ENCODE peak calls at places on chromosomes 3 and 15, in nine cellular contexts. One of them, this sample, is unnamed.
A peak's percentile ranks its signal among the peaks of the same experiment; 100 is the strongest.

GRCh38 chr3:77467702-77468407 is 428.0 kb downstream of the ROBO2 start:
- DNase-seq in HL-60: no peak
- DNase-seq in breast epithelium: no peak
- DNase-seq in K562: no peak
- DNase-seq in transverse colon: no peak
- DNase-seq in HepG2: no peak
- DNase-seq in spleen: no peak
- DNase-seq in H1: no peak
- DNase-seq in Panc1: no peak
- DNase-seq in this sample: no peak

GRCh38 chr3:129616291-129616690 is 9.8 kb upstream of the PLXND1 start:
- DNase-seq in Panc1: no peak
- DNase-seq in H1: no peak
- DNase-seq in HL-60: no peak
- DNase-seq in spleen: peak; percentile 70
- DNase-seq in HepG2: no peak
- DNase-seq in transverse colon: no peak
- DNase-seq in breast epithelium: no peak
- DNase-seq in K562: no peak
- DNase-seq in this sample: no peak

GRCh38 chr3:161372321-161373260 is 1.3 kb upstream of the SPTSSB start:
- DNase-seq in Panc1: no peak
- DNase-seq in HepG2: no peak
- DNase-seq in HL-60: no peak
- DNase-seq in spleen: peak; percentile 68
- DNase-seq in H1: no peak
- DNase-seq in breast epithelium: no peak
- DNase-seq in K562: no peak
- DNase-seq in transverse colon: no peak
- DNase-seq in this sample: no peak

GRCh38 chr15:85702321-85703230 is 92.1 kb downstream of the KLHL25 start:
- DNase-seq in transverse colon: no peak
- DNase-seq in Panc1: no peak
- DNase-seq in H1: no peak
- DNase-seq in K562: no peak
- DNase-seq in HL-60: peak; percentile 57
- DNase-seq in breast epithelium: no peak
- DNase-seq in HepG2: no peak
- DNase-seq in spleen: no peak
- DNase-seq in this sample: no peak

GRCh38 chr3:9226326-9226725 is 23.1 kb downstream of the SRGAP3 start:
- DNase-seq in HepG2: no peak
- DNase-seq in breast epithelium: no peak
- DNase-seq in Panc1: no peak
- DNase-seq in H1: no peak
- DNase-seq in transverse colon: no peak
- DNase-seq in HL-60: no peak
- DNase-seq in spleen: no peak
- DNase-seq in K562: no peak
- DNase-seq in this sample: no peak

GRCh38 chr3:37531071-37531720 is 330.5 kb upstream of the CTDSPL start:
- DNase-seq in K562: no peak
- DNase-seq in HL-60: no peak
- DNase-seq in H1: no peak
- DNase-seq in spleen: peak; percentile 84
- DNase-seq in HepG2: no peak
- DNase-seq in Panc1: no peak
- DNase-seq in transverse colon: no peak
- DNase-seq in breast epithelium: no peak
- DNase-seq in this sample: no peak

GRCh38 chr3:190853464-190853863 is 9.0 kb downstream of the GMNC start:
- DNase-seq in H1: no peak
- DNase-seq in breast epithelium: no peak
- DNase-seq in HL-60: peak; percentile 42
- DNase-seq in transverse colon: no peak
- DNase-seq in K562: no peak
- DNase-seq in Panc1: no peak
- DNase-seq in spleen: no peak
- DNase-seq in HepG2: no peak
- DNase-seq in this sample: no peak

GRCh38 chr3:115779011-115779410 is 155.7 kb downstream of the GAP43 start:
- DNase-seq in HepG2: no peak
- DNase-seq in breast epithelium: no peak
- DNase-seq in K562: no peak
- DNase-seq in HL-60: no peak
- DNase-seq in Panc1: no peak
- DNase-seq in H1: no peak
- DNase-seq in spleen: no peak
- DNase-seq in transverse colon: no peak
- DNase-seq in this sample: no peak

GRCh38 chr3:72334681-72335457 is 513.4 kb downstream of the SHQ1 start:
- DNase-seq in spleen: peak; percentile 64
- DNase-seq in Panc1: no peak
- DNase-seq in HL-60: no peak
- DNase-seq in transverse colon: no peak
- DNase-seq in breast epithelium: no peak
- DNase-seq in H1: no peak
- DNase-seq in K562: no peak
- DNase-seq in HepG2: no peak
- DNase-seq in this sample: no peak

GRCh38 chr15:97858278-97858677 is 102.2 kb upstream of the ARRDC4 start:
- DNase-seq in HL-60: no peak
- DNase-seq in transverse colon: no peak
- DNase-seq in K562: no peak
- DNase-seq in spleen: no peak
- DNase-seq in HepG2: no peak
- DNase-seq in Panc1: no peak
- DNase-seq in H1: no peak
- DNase-seq in breast epithelium: no peak
- DNase-seq in this sample: no peak

GRCh38 chr3:123582315-123582714 is 2.5 kb downstream of the HACD2 start:
- DNase-seq in HL-60: no peak
- DNase-seq in spleen: no peak
- DNase-seq in transverse colon: peak; percentile 29
- DNase-seq in HepG2: no peak
- DNase-seq in breast epithelium: no peak
- DNase-seq in K562: no peak
- DNase-seq in Panc1: no peak
- DNase-seq in H1: no peak
- DNase-seq in this sample: no peak
- TF ChIP-seq POLR2AphosphoS5 in HL-60: no peak
- TF ChIP-seq POLR2AphosphoS5 in spleen: no peak
- TF ChIP-seq POLR2AphosphoS5 in transverse colon: peak; percentile 22
- TF ChIP-seq POLR2AphosphoS5 in HepG2: no peak
- TF ChIP-seq POLR2AphosphoS5 in breast epithelium: no peak
- TF ChIP-seq POLR2AphosphoS5 in K562: no peak
- TF ChIP-seq POLR2AphosphoS5 in Panc1: no peak
- TF ChIP-seq POLR2AphosphoS5 in H1: no peak
- TF ChIP-seq POLR2AphosphoS5 in this sample: no peak

DNA sequence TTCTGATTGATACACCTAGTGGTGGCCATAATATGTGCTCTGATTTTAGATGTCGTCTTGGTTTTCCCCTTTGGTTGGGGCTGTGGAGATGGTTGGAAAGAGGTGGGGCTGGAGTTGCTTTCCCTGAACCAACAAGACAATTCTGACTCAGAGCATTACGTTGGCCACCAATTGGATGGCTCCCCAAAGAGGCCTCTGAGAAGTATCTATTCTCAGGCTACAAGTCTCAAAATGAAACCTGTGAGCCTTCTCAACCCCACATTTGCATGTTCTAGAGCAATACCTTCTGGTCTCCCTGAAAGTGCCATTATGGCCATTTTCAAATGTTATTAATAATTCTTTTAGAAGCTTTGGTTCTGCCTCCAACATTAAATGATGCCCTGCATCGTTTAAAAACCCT is 188.4 kb upstream of the WNT5A start:
- DNase-seq in breast epithelium: no peak
- DNase-seq in HepG2: no peak
- DNase-seq in Panc1: no peak
- DNase-seq in spleen: no peak
- DNase-seq in H1: no peak
- DNase-seq in transverse colon: no peak
- DNase-seq in K562: no peak
- DNase-seq in HL-60: no peak
- DNase-seq in this sample: no peak
- TF ChIP-seq CTCF in breast epithelium: no peak
- TF ChIP-seq CTCF in HepG2: no peak
- TF ChIP-seq CTCF in Panc1: no peak
- TF ChIP-seq CTCF in spleen: no peak
- TF ChIP-seq CTCF in H1: no peak
- TF ChIP-seq CTCF in transverse colon: no peak
- TF ChIP-seq CTCF in K562: no peak
- TF ChIP-seq CTCF in HL-60: no peak
- TF ChIP-seq CTCF in this sample: no peak

GRCh38 chr15:92029767-92030166 is 176.3 kb downstream of the SLCO3A1 start:
- DNase-seq in spleen: no peak
- DNase-seq in K562: no peak
- DNase-seq in transverse colon: no peak
- DNase-seq in Panc1: no peak
- DNase-seq in H1: no peak
- DNase-seq in HL-60: no peak
- DNase-seq in breast epithelium: no peak
- DNase-seq in HepG2: no peak
- DNase-seq in this sample: no peak

GRCh38 chr15:92033723-92034122 is 180.2 kb downstream of the SLCO3A1 start:
- DNase-seq in K562: no peak
- DNase-seq in breast epithelium: no peak
- DNase-seq in HepG2: no peak
- DNase-seq in Panc1: no peak
- DNase-seq in HL-60: no peak
- DNase-seq in H1: no peak
- DNase-seq in transverse colon: no peak
- DNase-seq in spleen: no peak
- DNase-seq in this sample: no peak

GRCh38 chr15:92025717-92026270 is 172.3 kb downstream of the SLCO3A1 start:
- DNase-seq in spleen: no peak
- DNase-seq in Panc1: no peak
- DNase-seq in K562: no peak
- DNase-seq in H1: no peak
- DNase-seq in transverse colon: no peak
- DNase-seq in HL-60: no peak
- DNase-seq in breast epithelium: no peak
- DNase-seq in HepG2: no peak
- DNase-seq in this sample: no peak

GRCh38 chr15:92033319-92033718 is 179.8 kb downstream of the SLCO3A1 start:
- DNase-seq in spleen: no peak
- DNase-seq in transverse colon: no peak
- DNase-seq in breast epithelium: no peak
- DNase-seq in Panc1: no peak
- DNase-seq in HL-60: no peak
- DNase-seq in H1: no peak
- DNase-seq in K562: no peak
- DNase-seq in HepG2: no peak
- DNase-seq in this sample: no peak

DNA sequence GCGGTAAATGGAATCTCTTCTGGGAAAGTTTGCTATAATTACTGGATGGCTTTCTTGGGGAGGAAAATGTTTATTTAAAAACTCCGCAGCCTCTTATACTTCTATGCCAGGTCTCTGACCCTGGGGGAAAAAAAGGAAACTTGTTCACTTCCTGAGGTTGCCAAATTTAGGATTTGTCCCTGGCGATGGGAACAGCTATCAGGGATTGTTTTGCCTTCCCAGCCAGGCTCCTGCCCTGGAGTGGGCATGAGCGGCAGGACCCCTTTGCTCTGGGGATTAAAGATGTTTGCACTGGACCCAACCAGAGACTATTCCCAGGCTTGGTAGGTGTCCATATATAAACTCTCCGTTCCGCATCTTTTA is 175.6 kb downstream of the SLCO3A1 start:
- DNase-seq in HepG2: no peak
- DNase-seq in K562: no peak
- DNase-seq in H1: no peak
- DNase-seq in transverse colon: no peak
- DNase-seq in spleen: no peak
- DNase-seq in Panc1: no peak
- DNase-seq in HL-60: no peak
- DNase-seq in breast epithelium: no peak
- DNase-seq in this sample: no peak
- TF ChIP-seq POLR2AphosphoS5 in HepG2: no peak
- TF ChIP-seq POLR2AphosphoS5 in K562: no peak
- TF ChIP-seq POLR2AphosphoS5 in H1: no peak
- TF ChIP-seq POLR2AphosphoS5 in transverse colon: no peak
- TF ChIP-seq POLR2AphosphoS5 in spleen: no peak
- TF ChIP-seq POLR2AphosphoS5 in Panc1: no peak
- TF ChIP-seq POLR2AphosphoS5 in HL-60: no peak
- TF ChIP-seq POLR2AphosphoS5 in breast epithelium: no peak
- TF ChIP-seq POLR2AphosphoS5 in this sample: no peak

GRCh38 chr3:143328459-143328858 is 208.9 kb downstream of the CHST2 start:
- DNase-seq in spleen: no peak
- DNase-seq in HL-60: no peak
- DNase-seq in H1: no peak
- DNase-seq in K562: peak; percentile 22
- DNase-seq in Panc1: no peak
- DNase-seq in breast epithelium: no peak
- DNase-seq in transverse colon: no peak
- DNase-seq in HepG2: no peak
- DNase-seq in this sample: no peak
- TF ChIP-seq CTCF in spleen: no peak
- TF ChIP-seq CTCF in HL-60: no peak
- TF ChIP-seq CTCF in H1: no peak
- TF ChIP-seq CTCF in K562: peak; percentile 35
- TF ChIP-seq CTCF in Panc1: no peak
- TF ChIP-seq CTCF in breast epithelium: no peak
- TF ChIP-seq CTCF in transverse colon: no peak
- TF ChIP-seq CTCF in HepG2: no peak
- TF ChIP-seq CTCF in this sample: no peak

This sample was measured in esophagus muscularis mucosa.